ENCODE peak calls at places on chromosomes 11 and 22, in four cellular contexts. One of them, this sample, is unnamed. For H3K4me1, the result is how much of the 10 kb centered on the place peaks cover.

GRCh38 chr11:2209900-2210321 is 38.3 kb upstream of the TH start:
- DNase-seq in body of pancreas: no peak
- DNase-seq in Caco-2: no peak
- DNase-seq in tibial artery: no peak
- DNase-seq in this sample: no peak

GRCh38 chr11:73158356-73159051 is 16.4 kb upstream of the FCHSD2 start:
- DNase-seq in body of pancreas: no peak
- DNase-seq in Caco-2: peak
- DNase-seq in tibial artery: no peak
- DNase-seq in this sample: peak

GRCh38 chr11:92383430-92383829 is 158.8 kb downstream of the FAT3 start:
- DNase-seq in body of pancreas: no peak
- DNase-seq in Caco-2: no peak
- DNase-seq in tibial artery: peak
- DNase-seq in this sample: no peak

GRCh38 chr11:23573430-23573829 is 713.2 kb upstream of the CCDC179 start:
- DNase-seq in body of pancreas: no peak
- DNase-seq in Caco-2: no peak
- DNase-seq in tibial artery: no peak
- DNase-seq in this sample: no peak

GRCh38 chr22:17106161-17106784 is 14.9 kb downstream of the TMEM121B start:
- DNase-seq in body of pancreas: no peak
- DNase-seq in Caco-2: no peak
- DNase-seq in tibial artery: no peak
- DNase-seq in this sample: no peak

GRCh38 chr11:34068098-34068497 is 16.6 kb downstream of the CAPRIN1 start:
- DNase-seq in body of pancreas: no peak
- DNase-seq in Caco-2: no peak
- DNase-seq in tibial artery: no peak
- DNase-seq in this sample: no peak

GRCh38 chr11:79094601-79095000 is 346.2 kb downstream of the TENM4 start:
- DNase-seq in body of pancreas: no peak
- DNase-seq in Caco-2: peak
- DNase-seq in tibial artery: no peak
- DNase-seq in this sample: no peak

GRCh38 chr22:39277135-39277607 is 32.4 kb upstream of the PDGFB start:
- DNase-seq in body of pancreas: no peak
- DNase-seq in Caco-2: no peak
- DNase-seq in tibial artery: no peak
- DNase-seq in this sample: no peak

DNA sequence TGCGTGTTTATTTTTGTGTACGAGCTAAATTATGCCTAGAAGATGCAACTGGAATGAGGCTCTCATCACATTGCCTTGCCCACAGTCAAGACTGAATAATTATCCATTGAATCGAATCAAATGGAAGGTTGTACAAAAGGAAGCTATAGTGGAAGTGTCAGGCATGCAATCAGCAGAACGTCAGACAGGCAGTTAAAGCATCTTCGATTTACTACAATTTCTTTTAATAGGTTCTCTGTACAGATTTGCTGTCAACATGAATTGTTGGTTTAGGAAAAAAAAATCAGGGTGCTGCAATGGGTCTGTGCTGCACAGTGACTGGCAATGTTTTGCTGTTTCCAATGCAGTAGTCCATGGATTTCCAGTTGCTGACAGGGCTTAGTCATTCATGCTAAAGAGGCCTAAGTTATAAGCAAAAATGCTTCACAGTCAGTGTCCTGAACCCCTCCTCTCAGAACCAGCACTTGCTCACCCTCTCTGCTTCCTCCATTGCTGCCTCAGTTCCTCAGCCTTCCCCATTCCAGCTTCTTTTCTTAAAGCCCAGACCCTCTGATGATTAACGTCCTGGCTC is 79.7 kb downstream of the PARVA start:
- DNase-seq in body of pancreas: no peak
- DNase-seq in Caco-2: no peak
- DNase-seq in tibial artery: no peak
- DNase-seq in this sample: no peak
- H3K4me1 ChIP-seq in body of pancreas: under half
- H3K4me1 ChIP-seq in Caco-2: under half
- H3K4me1 ChIP-seq in tibial artery: half or more
- H3K4me1 ChIP-seq in this sample: under half

GRCh38 chr11:117091753-117092477 is 6.3 kb downstream of the SIK3 start:
- DNase-seq in body of pancreas: no peak
- DNase-seq in Caco-2: no peak
- DNase-seq in tibial artery: no peak
- DNase-seq in this sample: no peak
- H3K4me1 ChIP-seq in body of pancreas: half or more
- H3K4me1 ChIP-seq in Caco-2: half or more
- H3K4me1 ChIP-seq in tibial artery: under half
- H3K4me1 ChIP-seq in this sample: under half

GRCh38 chr11:8061555-8062428 is 19.2 kb upstream of the TUB start:
- DNase-seq in body of pancreas: no peak
- DNase-seq in Caco-2: no peak
- DNase-seq in tibial artery: peak
- DNase-seq in this sample: no peak

GRCh38 chr11:8059030-8059429 is 22.0 kb upstream of the TUB start:
- DNase-seq in body of pancreas: no peak
- DNase-seq in Caco-2: no peak
- DNase-seq in tibial artery: no peak
- DNase-seq in this sample: no peak

GRCh38 chr11:8060801-8061554 is 20.0 kb upstream of the TUB start:
- DNase-seq in body of pancreas: peak
- DNase-seq in Caco-2: no peak
- DNase-seq in tibial artery: peak
- DNase-seq in this sample: no peak

GRCh38 chr11:8059571-8060011 is 21.4 kb upstream of the TUB start:
- DNase-seq in body of pancreas: no peak
- DNase-seq in Caco-2: no peak
- DNase-seq in tibial artery: peak
- DNase-seq in this sample: no peak

DNA sequence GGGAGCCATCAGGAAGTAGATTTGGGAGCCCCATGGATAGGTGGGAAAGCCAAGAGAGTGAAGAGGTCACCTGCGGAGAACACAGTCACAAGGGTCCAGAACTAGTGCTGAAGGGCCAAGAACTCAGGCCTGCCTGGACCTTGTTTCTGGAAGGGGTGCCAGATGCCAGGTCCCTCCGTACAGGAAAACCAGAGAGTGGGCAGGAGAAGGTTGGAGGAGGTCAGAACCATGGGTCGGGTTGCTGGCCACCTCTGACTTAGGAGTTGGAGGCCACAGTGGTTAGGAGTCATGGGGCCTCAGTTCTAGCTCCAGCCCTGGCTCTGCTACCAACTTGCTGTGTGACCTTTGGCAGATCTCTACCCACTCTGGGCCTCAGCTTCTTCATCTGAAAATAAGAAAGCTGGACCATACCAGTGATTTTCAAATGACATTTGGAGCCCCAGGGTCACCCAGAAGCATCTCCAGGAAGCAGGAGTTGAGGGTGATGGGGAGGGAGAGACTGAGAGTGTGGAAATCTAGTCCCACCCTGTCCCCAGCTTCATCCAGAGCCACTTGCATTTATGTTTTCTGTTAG is 20.8 kb upstream of the TUB start:
- DNase-seq in body of pancreas: no peak
- DNase-seq in Caco-2: no peak
- DNase-seq in tibial artery: peak
- DNase-seq in this sample: no peak
- H3K4me1 ChIP-seq in body of pancreas: under half
- H3K4me1 ChIP-seq in Caco-2: under half
- H3K4me1 ChIP-seq in tibial artery: under half
- H3K4me1 ChIP-seq in this sample: under half

DNA sequence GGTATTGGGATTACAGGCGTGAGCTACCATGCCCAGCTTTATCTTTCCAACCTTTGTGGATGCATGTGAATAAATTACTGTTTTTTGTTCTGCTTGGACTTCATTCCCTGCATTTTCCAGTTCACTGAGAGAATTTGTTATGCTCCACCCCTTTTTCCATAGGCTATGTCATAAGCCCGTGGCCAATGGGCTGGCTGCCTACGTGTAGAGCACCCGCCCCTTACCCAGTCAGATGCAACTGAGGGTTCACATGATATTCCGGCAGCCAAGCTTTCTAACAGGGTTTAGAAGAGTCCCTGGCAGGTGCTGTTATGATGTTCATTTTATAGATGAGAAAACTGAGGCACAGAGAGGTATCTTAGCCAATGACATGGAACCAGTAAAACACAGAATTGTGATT is 42.6 kb upstream of the RASD2 start:
- DNase-seq in body of pancreas: no peak
- DNase-seq in Caco-2: peak
- DNase-seq in tibial artery: no peak
- DNase-seq in this sample: no peak
- H3K4me1 ChIP-seq in body of pancreas: under half
- H3K4me1 ChIP-seq in Caco-2: under half
- H3K4me1 ChIP-seq in tibial artery: under half
- H3K4me1 ChIP-seq in this sample: under half

DNA sequence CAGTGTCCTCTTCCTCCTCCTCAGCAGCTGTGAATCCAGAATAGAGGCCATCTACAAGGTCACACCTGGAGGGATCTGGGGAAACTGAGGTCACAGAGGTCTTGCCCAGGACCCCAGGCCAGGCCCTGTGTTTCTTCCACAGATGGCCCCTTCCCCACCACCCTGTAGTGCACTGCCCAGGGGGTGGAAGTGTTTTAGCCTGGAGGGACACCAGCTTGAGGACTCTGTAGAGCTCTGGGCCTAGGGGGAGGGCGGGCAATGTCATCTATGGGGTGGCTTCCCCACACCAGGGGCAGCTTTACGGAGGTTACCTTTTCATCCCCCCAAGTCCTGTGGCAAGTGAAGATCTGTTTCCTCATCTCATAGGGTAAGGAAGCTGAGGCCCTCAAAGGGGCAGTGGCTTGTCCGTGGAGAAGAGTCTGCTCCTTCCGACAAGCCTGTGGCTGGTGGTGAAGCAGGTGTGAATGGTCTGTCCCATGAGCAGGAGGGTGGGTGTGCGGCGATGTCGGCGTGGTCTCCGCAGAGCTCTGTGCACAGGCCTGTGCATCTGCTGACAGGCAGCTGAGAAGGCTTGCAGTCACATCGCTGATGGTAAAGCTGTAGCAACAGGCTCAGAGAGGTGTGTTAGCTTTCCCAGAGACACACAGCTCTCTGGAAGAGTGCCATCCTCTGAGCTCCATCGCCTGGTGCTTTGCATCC is 74.1 kb upstream of the WNT7B start:
- DNase-seq in body of pancreas: no peak
- DNase-seq in Caco-2: no peak
- DNase-seq in tibial artery: peak
- DNase-seq in this sample: peak
- H3K4me1 ChIP-seq in body of pancreas: half or more
- H3K4me1 ChIP-seq in Caco-2: under half
- H3K4me1 ChIP-seq in tibial artery: half or more
- H3K4me1 ChIP-seq in this sample: half or more

GRCh38 chr11:58259983-58260382 is 8.1 kb downstream of the OR10W1 start:
- DNase-seq in body of pancreas: no peak
- DNase-seq in Caco-2: no peak
- DNase-seq in tibial artery: no peak
- DNase-seq in this sample: no peak

GRCh38 chr11:58254936-58255335 is 13.1 kb downstream of the OR10W1 start:
- DNase-seq in body of pancreas: no peak
- DNase-seq in Caco-2: no peak
- DNase-seq in tibial artery: no peak
- DNase-seq in this sample: no peak
- H3K4me1 ChIP-seq in body of pancreas: under half
- H3K4me1 ChIP-seq in Caco-2: under half
- H3K4me1 ChIP-seq in tibial artery: under half
- H3K4me1 ChIP-seq in this sample: under half

DNA sequence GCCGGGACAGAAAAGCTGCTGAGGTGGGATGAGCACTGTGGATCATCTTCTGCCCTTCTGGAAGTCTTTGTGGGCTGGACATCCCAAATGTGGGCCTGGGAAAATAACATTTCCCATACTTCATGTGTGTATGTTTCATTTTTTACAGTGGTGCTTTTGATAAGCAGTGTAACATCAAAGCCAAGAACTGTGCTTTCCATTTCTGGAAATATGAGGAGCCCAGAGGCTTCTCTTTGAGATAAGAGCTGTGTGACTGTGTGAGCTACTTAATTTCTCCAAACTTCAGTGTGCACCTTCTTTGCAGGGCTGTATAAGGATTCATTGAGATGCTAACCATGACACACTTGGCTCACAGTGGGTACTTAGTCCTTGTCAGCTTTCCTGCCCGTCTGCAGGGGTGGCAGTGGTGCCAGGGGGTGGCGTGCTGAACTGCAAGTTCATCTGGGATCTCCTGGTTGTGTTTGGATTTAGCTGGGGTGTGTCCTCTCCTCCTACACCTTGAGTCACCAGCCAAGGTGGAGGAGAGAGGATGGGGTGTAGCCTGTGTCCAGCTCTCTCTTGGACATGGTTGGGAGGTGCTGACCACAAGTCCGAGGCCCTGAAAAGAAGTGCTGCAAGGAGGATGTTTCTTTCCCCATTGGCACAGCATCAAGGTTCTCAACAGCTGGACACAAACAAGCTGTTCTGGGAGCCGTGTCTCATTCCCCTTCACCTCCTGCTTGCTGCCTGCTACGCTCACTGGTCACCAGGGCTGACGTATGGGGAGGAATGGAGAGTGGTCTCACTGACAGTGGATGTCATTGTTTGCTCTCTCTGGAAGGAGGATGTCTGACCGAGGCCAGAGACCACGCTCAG is 139.4 kb downstream of the TEAD1 start:
- DNase-seq in body of pancreas: peak
- DNase-seq in Caco-2: no peak
- DNase-seq in tibial artery: no peak
- DNase-seq in this sample: no peak
- H3K4me1 ChIP-seq in body of pancreas: under half
- H3K4me1 ChIP-seq in Caco-2: half or more
- H3K4me1 ChIP-seq in tibial artery: under half
- H3K4me1 ChIP-seq in this sample: under half

This sample was measured in Peyer's patch.